ENCODE peak calls at places on chromosomes 11 and 22, in nine cellular contexts. E, V, Z, G, W, U, I, Y and D are unnamed samples.

GRCh38 chr22:50293441-50294318 is 13.8 kb downstream of the PLXNB2 start:
- DNase-seq in E (peak), V (no peak), Z (no peak), G (peak), W (no peak), U (no peak), I (peak), Y (peak), D (peak)

GRCh38 chr11:71364176-71364671 is 84.0 kb downstream of the DHCR7 start:
- DNase-seq in E (no peak), V (no peak), Z (no peak), G (no peak), W (no peak), U (no peak), I (no peak), Y (no peak), D (no peak)

GRCh38 chr22:33427461-33427860 is 369.3 kb upstream of the SYN3 start:
- DNase-seq in E (no peak), V (no peak), Z (no peak), G (no peak), W (no peak), U (no peak), I (no peak), Y (no peak), D (no peak)

GRCh38 chr11:105693075-105693474 is 83.2 kb downstream of the GRIA4 start:
- DNase-seq in E (no peak), V (no peak), Z (no peak), G (no peak), W (no peak), U (no peak), I (no peak), Y (no peak), D (no peak)

GRCh38 chr11:60118333-60118732 is 29.9 kb downstream of the MS4A2 start:
- DNase-seq in E (no peak), V (no peak), Z (no peak), G (peak), W (no peak), U (peak), I (no peak), Y (no peak), D (no peak)

GRCh38 chr11:116312560-116313340 is 460.0 kb downstream of the BUD13 start:
- DNase-seq in E (peak), V (no peak), Z (no peak), G (no peak), W (no peak), U (no peak), I (peak), Y (peak), D (no peak)

GRCh38 chr22:29151316-29151715 is 54.4 kb upstream of the EMID1 start:
- DNase-seq in E (no peak), V (no peak), Z (no peak), G (no peak), W (no peak), U (no peak), I (no peak), Y (no peak), D (no peak)

GRCh38 chr11:16945671-16946469 is 68.3 kb downstream of the PLEKHA7 start:
- DNase-seq in E (peak), V (no peak), Z (no peak), G (peak), W (peak), U (peak), I (peak), Y (peak), D (peak)

GRCh38 chr11:75421902-75422247 is 11.1 kb downstream of the KLHL35 start:
- DNase-seq in E (no peak), V (no peak), Z (no peak), G (no peak), W (no peak), U (no peak), I (no peak), Y (no peak), D (no peak)

GRCh38 chr22:47071812-47072641 is 309.6 kb downstream of the TBC1D22A start:
- DNase-seq in E (no peak), V (no peak), Z (no peak), G (no peak), W (no peak), U (no peak), I (no peak), Y (no peak), D (no peak)

GRCh38 chr11:110720646-110721283 is 8.5 kb upstream of the ARHGAP20 start:
- DNase-seq in E (no peak), V (no peak), Z (no peak), G (no peak), W (no peak), U (no peak), I (peak), Y (no peak), D (no peak)

GRCh38 chr11:117771197-117771596 is 25.8 kb downstream of the DSCAML1 start:
- DNase-seq in E (no peak), V (no peak), Z (no peak), G (no peak), W (no peak), U (no peak), I (no peak), Y (no peak), D (no peak)

GRCh38 chr11:46298699-46299424 is 21.4 kb downstream of the CREB3L1 start:
- DNase-seq in E (no peak), V (no peak), Z (no peak), G (peak), W (no peak), U (no peak), I (peak), Y (no peak), D (no peak)

GRCh38 chr11:120285256-120285655 is 39.8 kb upstream of the TLCD5 start:
- DNase-seq in E (no peak), V (no peak), Z (no peak), G (peak), W (no peak), U (no peak), I (peak), Y (no peak), D (no peak)

GRCh38 chr11:47418454-47419259 is 7.6 kb downstream of the PSMC3 start:
- DNase-seq in E (no peak), V (no peak), Z (no peak), G (no peak), W (no peak), U (no peak), I (no peak), Y (no peak), D (no peak)

GRCh38 chr11:75966546-75967287 is 151.7 kb downstream of the UVRAG start:
- DNase-seq in E (no peak), V (no peak), Z (no peak), G (peak), W (peak), U (peak), I (peak), Y (no peak), D (no peak)

GRCh38 chr22:20430641-20431519 is 6.7 kb downstream of the SCARF2 start:
- DNase-seq in E (peak), V (no peak), Z (peak), G (peak), W (peak), U (peak), I (no peak), Y (peak), D (peak)

GRCh38 chr11:103609117-103610066 is 427.0 kb upstream of the DDI1 start:
- DNase-seq in E (no peak), V (no peak), Z (no peak), G (peak), W (peak), U (no peak), I (peak), Y (no peak), D (no peak)

GRCh38 chr22:26828311-26828710 is 170.9 kb downstream of the MIAT start:
- DNase-seq in E (no peak), V (no peak), Z (no peak), G (no peak), W (no peak), U (peak), I (no peak), Y (no peak), D (no peak)

GRCh38 chr11:119832132-119832531 is 103.1 kb upstream of the NECTIN1 start:
- DNase-seq in E (no peak), V (no peak), Z (no peak), G (no peak), W (no peak), U (no peak), I (no peak), Y (peak), D (no peak)

GRCh38 chr22:39077513-39077840 is 402 bp downstream of the APOBEC3G start:
- DNase-seq in E (no peak), V (no peak), Z (no peak), G (no peak), W (no peak), U (no peak), I (no peak), Y (no peak), D (no peak)

GRCh38 chr11:9039194-9039593 is 35.4 kb upstream of the NRIP3 start:
- DNase-seq in E (no peak), V (no peak), Z (no peak), G (peak), W (no peak), U (peak), I (peak), Y (no peak), D (no peak)

GRCh38 chr11:79488286-79488685 is 47.5 kb upstream of the TENM4 start:
- DNase-seq in E (no peak), V (peak), Z (no peak), G (no peak), W (no peak), U (no peak), I (peak), Y (no peak), D (no peak)

GRCh38 chr11:18011633-18012313 is 1.1 kb downstream of the SERGEF start:
- DNase-seq in E (no peak), V (no peak), Z (no peak), G (no peak), W (no peak), U (no peak), I (no peak), Y (no peak), D (no peak)

GRCh38 chr11:59891781-59892181 is 13.2 kb downstream of the OOSP3 start:
- DNase-seq in E (no peak), V (no peak), Z (no peak), G (no peak), W (no peak), U (no peak), I (no peak), Y (no peak), D (no peak)

GRCh38 chr11:1928891-1929541 is 9.5 kb downstream of the TNNT3 start:
- DNase-seq in E (peak), V (no peak), Z (no peak), G (no peak), W (no peak), U (peak), I (no peak), Y (no peak), D (no peak)

GRCh38 chr11:34052036-34052607 is 591 bp downstream of the CAPRIN1 start:
- DNase-seq in E (peak), V (peak), Z (peak), G (peak), W (peak), U (peak), I (peak), Y (peak), D (peak)

GRCh38 chr11:80320765-80321164 is 879.9 kb upstream of the TENM4 start:
- DNase-seq in E (no peak), V (no peak), Z (no peak), G (peak), W (no peak), U (no peak), I (no peak), Y (no peak), D (no peak)

GRCh38 chr11:121651267-121651625 is 198.5 kb upstream of the SORL1-AS1 start:
- DNase-seq in E (no peak), V (no peak), Z (no peak), G (no peak), W (no peak), U (no peak), I (no peak), Y (no peak), D (no peak)

GRCh38 chr11:121655481-121656332 is 202.9 kb upstream of the SORL1-AS1 start:
- DNase-seq in E (peak), V (peak), Z (peak), G (peak), W (peak), U (peak), I (peak), Y (peak), D (peak)

GRCh38 chr11:121650520-121651266 is 197.9 kb upstream of the SORL1-AS1 start:
- DNase-seq in E (no peak), V (no peak), Z (no peak), G (no peak), W (no peak), U (peak), I (no peak), Y (no peak), D (no peak)

GRCh38 chr11:121654506-121655480 is 202.0 kb upstream of the SORL1-AS1 start:
- DNase-seq in E (no peak), V (no peak), Z (no peak), G (peak), W (no peak), U (peak), I (no peak), Y (no peak), D (no peak)

DNA sequence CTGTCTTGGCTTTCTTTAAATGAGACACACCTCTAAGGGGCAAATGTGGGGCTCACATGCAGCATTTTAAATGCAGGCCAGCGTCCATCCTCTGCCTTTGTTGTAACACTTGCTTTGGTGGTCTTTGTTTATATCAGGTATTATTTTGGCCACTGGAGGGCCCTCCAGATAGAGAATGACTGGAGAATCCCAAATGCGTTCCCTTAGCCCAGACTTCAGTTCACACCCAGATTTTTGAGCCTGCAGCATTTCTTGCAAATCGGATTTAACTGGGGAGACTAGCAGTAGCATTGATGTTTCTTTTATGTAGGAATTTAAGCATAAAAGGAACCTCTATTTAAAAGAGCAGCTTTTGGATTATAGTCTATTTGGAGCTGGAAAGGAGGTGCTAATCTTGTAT is 200.2 kb upstream of the SORL1-AS1 start:
- DNase-seq in E (no peak), V (no peak), Z (no peak), G (peak), W (no peak), U (no peak), I (peak), Y (peak), D (no peak)
- TF ChIP-seq CTCF in E (no peak), V (no peak), Z (no peak), G (peak), W (no peak), U (no peak), I (peak), Y (peak), D (peak)

DNA sequence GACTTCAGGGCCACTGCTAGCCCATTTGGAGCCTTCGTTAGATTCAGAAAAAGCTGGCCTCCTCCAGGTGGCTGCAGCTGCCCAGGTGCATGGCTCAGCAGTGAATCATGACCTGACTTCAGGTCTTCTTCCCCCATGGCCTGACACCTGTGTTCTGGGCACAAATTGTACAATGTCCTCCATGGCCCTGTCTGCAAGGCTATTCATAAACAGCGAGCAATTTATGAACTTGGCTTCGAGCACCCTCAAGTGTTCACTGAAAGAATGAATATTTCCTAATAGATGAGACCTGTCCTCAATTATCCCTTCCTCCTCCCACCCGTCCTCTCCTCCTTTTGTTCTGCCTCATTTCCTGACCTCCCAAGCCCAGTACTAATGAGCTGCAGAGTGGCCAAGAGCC is 12.2 kb upstream of the VPS37C start:
- DNase-seq in E (no peak), V (no peak), Z (no peak), G (peak), W (no peak), U (no peak), I (peak), Y (no peak), D (no peak)
- TF ChIP-seq CTCF in E (no peak), V (no peak), Z (no peak), G (peak), W (peak), U (peak), I (peak), Y (peak), D (no peak)

GRCh38 chr22:25051073-25051472 is 98.6 kb downstream of the KIAA1671 start:
- DNase-seq in E (no peak), V (no peak), Z (no peak), G (peak), W (no peak), U (no peak), I (no peak), Y (no peak), D (no peak)
- TF ChIP-seq CTCF in E (no peak), V (no peak), Z (peak), G (peak), W (no peak), U (peak), I (peak), Y (peak), D (peak)

GRCh38 chr11:69614085-69614484 is 26.9 kb upstream of the CCND1 start:
- DNase-seq in E (no peak), V (no peak), Z (no peak), G (no peak), W (no peak), U (no peak), I (no peak), Y (no peak), D (no peak)

GRCh38 chr11:69611548-69612526 is 29.1 kb upstream of the CCND1 start:
- DNase-seq in E (no peak), V (no peak), Z (no peak), G (no peak), W (no peak), U (no peak), I (no peak), Y (no peak), D (no peak)

GRCh38 chr11:69605737-69606526 is 35.0 kb upstream of the CCND1 start:
- DNase-seq in E (no peak), V (no peak), Z (no peak), G (no peak), W (no peak), U (no peak), I (no peak), Y (no peak), D (no peak)

GRCh38 chr11:69613594-69613993 is 27.4 kb upstream of the CCND1 start:
- DNase-seq in E (no peak), V (no peak), Z (no peak), G (no peak), W (no peak), U (no peak), I (no peak), Y (no peak), D (no peak)

DNA sequence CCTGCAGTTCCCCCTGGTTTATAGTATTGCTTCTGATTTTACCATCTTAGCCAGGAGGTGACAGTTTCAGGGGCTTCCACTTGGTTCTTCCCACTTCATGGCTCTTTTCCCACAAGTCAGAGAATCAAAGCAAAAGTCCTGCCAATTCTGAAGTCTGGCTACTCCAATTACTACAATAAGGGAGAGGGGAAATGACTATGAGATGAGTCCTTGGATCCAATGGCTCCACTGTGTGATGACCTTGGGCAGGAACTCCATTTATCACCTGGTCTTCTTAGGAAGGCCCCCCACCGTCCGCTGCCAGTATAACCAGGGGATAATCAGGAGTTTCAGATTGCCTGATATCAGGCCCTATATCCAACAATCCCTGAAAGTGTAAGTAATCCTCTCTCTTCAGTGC is 31.6 kb upstream of the CCND1 start:
- DNase-seq in E (no peak), V (no peak), Z (no peak), G (peak), W (no peak), U (no peak), I (peak), Y (no peak), D (no peak)
- TF ChIP-seq CTCF in E (no peak), V (no peak), Z (no peak), G (no peak), W (no peak), U (no peak), I (no peak), Y (no peak), D (no peak)

GRCh38 chr11:27485930-27486773 is 13.6 kb upstream of the LGR4 start:
- DNase-seq in E (no peak), V (no peak), Z (no peak), G (peak), W (no peak), U (no peak), I (peak), Y (peak), D (no peak)
- TF ChIP-seq CTCF in E (peak), V (no peak), Z (peak), G (peak), W (peak), U (peak), I (peak), Y (peak), D (peak)

GRCh38 chr11:6667733-6668374 is 12.2 kb upstream of the DCHS1 start:
- DNase-seq in E (no peak), V (no peak), Z (no peak), G (peak), W (no peak), U (no peak), I (peak), Y (no peak), D (no peak)
- TF ChIP-seq CTCF in E (no peak), V (no peak), Z (peak), G (peak), W (peak), U (peak), I (peak), Y (peak), D (peak)

DNA sequence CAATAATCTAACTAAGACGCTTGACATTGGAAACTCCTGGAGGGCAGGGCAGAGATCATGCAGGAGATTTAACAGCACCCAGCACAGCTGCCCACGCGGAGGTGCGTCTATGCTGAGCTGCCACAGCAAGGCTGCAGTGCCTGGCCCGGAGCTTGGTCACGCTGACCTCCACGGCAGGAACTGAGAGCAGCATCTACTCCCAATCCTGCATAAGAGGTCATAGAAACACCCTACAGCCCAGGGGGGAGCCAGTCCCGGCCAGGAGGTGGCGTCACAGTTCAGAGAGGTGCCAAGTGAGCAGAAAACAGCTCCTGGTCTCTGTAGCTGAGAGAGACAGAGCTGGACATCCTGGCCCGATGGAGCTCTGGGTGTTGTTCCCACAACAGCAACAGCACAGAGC is 121.1 kb upstream of the TMEM45B start:
- DNase-seq in E (no peak), V (no peak), Z (no peak), G (peak), W (no peak), U (peak), I (no peak), Y (no peak), D (no peak)
- TF ChIP-seq CTCF in E (no peak), V (no peak), Z (no peak), G (peak), W (no peak), U (peak), I (no peak), Y (no peak), D (no peak)

DNA sequence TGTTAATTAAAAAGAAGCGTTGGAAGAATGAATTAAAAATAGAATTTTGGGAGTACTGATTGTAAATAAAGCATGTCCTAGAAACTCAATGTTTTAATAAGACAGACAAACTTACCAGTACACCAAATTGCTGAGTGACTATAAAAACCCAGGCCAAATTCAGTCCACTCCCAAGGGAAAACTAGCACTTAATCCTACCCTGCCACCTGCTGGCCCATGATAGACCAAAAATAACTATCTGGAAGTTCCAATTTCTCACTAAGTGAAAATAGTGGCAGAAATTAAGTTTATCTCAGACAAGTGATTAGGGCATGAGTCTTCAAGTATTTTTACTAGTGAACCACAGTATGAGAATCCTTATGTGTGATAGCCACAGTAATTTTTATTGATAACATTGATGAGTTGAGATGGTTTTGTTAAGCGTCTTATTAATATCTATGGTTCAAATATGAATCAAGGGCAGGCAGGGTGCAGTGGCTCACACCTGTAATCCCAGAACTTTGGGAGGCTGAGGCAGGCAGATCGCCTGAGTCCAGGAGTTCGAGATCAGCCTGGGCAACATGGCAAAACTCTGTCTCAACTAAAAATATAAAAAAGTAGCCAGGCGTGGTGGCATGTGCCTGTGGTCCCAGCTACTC is 9.8 kb upstream of the DDX10 start:
- DNase-seq in E (no peak), V (no peak), Z (peak), G (peak), W (peak), U (no peak), I (peak), Y (peak), D (peak)
- TF ChIP-seq CTCF in E (no peak), V (no peak), Z (peak), G (peak), W (peak), U (peak), I (peak), Y (peak), D (peak)